ENCODE peak calls at places on chromosomes 4 and X, in seven cellular contexts. P is MM.1S, F is IMR-90, V is left lung, A is endodermal cell, Z is HFF-Myc, K is mucosa of descending colon. R is an unnamed sample.
A peak's percentile ranks its signal among the peaks of the same experiment; 100 is the strongest.

GRCh38 chr4:4856071-4857000 is 3.1 kb upstream of the MSX1 start:
- DNase-seq in P (no peak), F (no peak), V (peak; percentile 68), A (peak; percentile 84), Z (no peak), K (peak; percentile 19), R (no peak)

GRCh38 chrX:40130207-40130606 is 32.4 kb upstream of the BCOR start:
- DNase-seq in P (no peak), F (peak; percentile 70), V (no peak), A (no peak), Z (no peak), K (no peak), R (peak; percentile 69)

GRCh38 chrX:49956313-49956712 is 33.9 kb downstream of the CLCN5 start:
- DNase-seq in P (no peak), F (no peak), V (no peak), A (no peak), Z (no peak), K (no peak), R (no peak)

GRCh38 chr4:8838911-8839431 is 32.7 kb downstream of the HMX1 start:
- DNase-seq in P (no peak), F (no peak), V (peak; percentile 64), A (peak; percentile 64), Z (no peak), K (no peak), R (no peak)

GRCh38 chrX:39752820-39753219 is 344.9 kb downstream of the BCOR start:
- DNase-seq in P (no peak), F (peak; percentile 29), V (no peak), A (no peak), Z (no peak), K (no peak), R (peak; percentile 40)

GRCh38 chr4:124018383-124019317 is 622.1 kb downstream of the SPRY1 start:
- DNase-seq in P (peak; percentile 84), F (peak; percentile 37), V (no peak), A (peak; percentile 42), Z (peak; percentile 78), K (no peak), R (peak; percentile 77)

GRCh38 chr4:15244354-15244753 is 183.5 kb upstream of the C1QTNF7 start:
- DNase-seq in P (no peak), F (peak; percentile 61), V (no peak), A (no peak), Z (no peak), K (no peak), R (peak; percentile 48)

GRCh38 chrX:1480082-1480785 is 27.5 kb upstream of the ASMTL start:
- DNase-seq in P (no peak), F (no peak), V (no peak), A (no peak), Z (no peak), K (no peak), R (no peak)

GRCh38 chr4:170497729-170498128 is 408.0 kb upstream of the AADAT start:
- DNase-seq in P (no peak), F (no peak), V (no peak), A (no peak), Z (no peak), K (no peak), R (no peak)

GRCh38 chr4:141028024-141028529 is 105.2 kb downstream of the RNF150 start:
- DNase-seq in P (no peak), F (peak; percentile 83), V (no peak), A (no peak), Z (peak; percentile 94), K (no peak), R (peak; percentile 47)

GRCh38 chr4:22315643-22316042 is 200.2 kb downstream of the ADGRA3 start:
- DNase-seq in P (no peak), F (peak; percentile 6), V (no peak), A (no peak), Z (no peak), K (no peak), R (no peak)

GRCh38 chrX:69192603-69193002 is 27.4 kb upstream of the PJA1 start:
- DNase-seq in P (no peak), F (no peak), V (no peak), A (no peak), Z (no peak), K (no peak), R (no peak)

GRCh38 chrX:33307954-33308353 is 96.6 kb upstream of the DMD start:
- DNase-seq in P (no peak), F (peak; percentile 41), V (no peak), A (no peak), Z (no peak), K (no peak), R (no peak)

GRCh38 chrX:123833387-123833786 is 26.5 kb upstream of the XIAP start:
- DNase-seq in P (peak; percentile 63), F (peak; percentile 39), V (no peak), A (peak; percentile 84), Z (no peak), K (no peak), R (peak; percentile 53)

GRCh38 chr4:120922390-120923200 is at the start of gene PRDM5:
- DNase-seq in P (peak; percentile 82), F (peak; percentile 40), V (peak; percentile 87), A (peak; percentile 89), Z (no peak), K (peak; percentile 76), R (peak; percentile 65)

GRCh38 chrX:134139090-134139489 is 97.9 kb upstream of the CCDC160 start:
- DNase-seq in P (no peak), F (no peak), V (no peak), A (no peak), Z (no peak), K (no peak), R (no peak)

GRCh38 chrX:31225819-31226218 is 154.0 kb upstream of the FTHL17 start:
- DNase-seq in P (no peak), F (no peak), V (no peak), A (no peak), Z (no peak), K (no peak), R (no peak)

GRCh38 chrX:19679787-19680186 is 164.5 kb upstream of the MAP3K15 start:
- DNase-seq in P (no peak), F (no peak), V (no peak), A (no peak), Z (no peak), K (no peak), R (no peak)

GRCh38 chr4:102541708-102542107 is 40.5 kb downstream of the NFKB1 start:
- DNase-seq in P (no peak), F (no peak), V (no peak), A (peak; percentile 89), Z (no peak), K (peak; percentile 31), R (no peak)

DNA sequence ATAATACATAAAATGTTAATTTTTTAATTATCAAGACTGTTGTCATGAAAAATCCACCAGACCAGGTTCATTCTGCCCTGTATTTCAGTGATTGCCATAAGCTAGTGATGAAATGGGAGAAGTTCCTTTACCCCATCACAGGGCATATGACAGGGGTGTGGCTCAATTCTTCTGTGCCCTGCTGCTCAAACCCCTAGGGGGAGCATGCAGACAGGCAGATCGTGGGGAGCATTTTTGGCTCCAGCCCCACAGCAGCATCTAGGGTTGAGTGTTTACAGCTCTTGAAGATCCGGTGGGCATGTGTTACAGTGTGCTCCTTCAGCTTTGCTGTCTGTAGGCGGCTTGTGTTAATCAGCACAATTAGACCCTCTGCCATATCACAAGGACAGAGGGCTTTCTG is 700.7 kb downstream of the PCDH18 start:
- DNase-seq in P (no peak), F (no peak), V (no peak), A (peak; percentile 58), Z (no peak), K (no peak), R (no peak)
- TF ChIP-seq CTCF in P (peak; percentile 8), F (no peak), V (no peak), A (peak; percentile 56), Z (peak; percentile 8), K (no peak), R (peak; percentile 7)

DNA sequence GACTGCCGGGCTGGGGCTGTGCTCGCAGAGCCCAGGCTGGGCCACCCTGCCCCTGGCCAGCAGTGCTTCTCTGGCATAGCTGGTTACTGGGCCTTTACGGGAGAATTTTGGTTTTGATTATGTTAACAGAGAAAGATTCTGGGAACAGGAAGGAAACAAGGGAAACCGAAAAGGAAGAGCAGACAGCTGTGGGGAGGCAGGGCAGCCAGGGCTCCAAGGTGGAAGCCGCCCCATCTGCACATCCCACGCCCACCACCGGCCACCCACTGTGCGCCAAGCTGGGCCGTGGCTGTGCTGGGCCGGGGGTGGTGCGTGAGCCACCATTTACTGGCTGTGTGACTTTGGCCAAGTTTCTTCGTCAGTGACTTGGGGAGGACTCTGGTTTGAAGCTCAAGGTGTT is 20.1 kb downstream of the SH3BP2 start:
- DNase-seq in P (no peak), F (no peak), V (no peak), A (no peak), Z (no peak), K (no peak), R (peak; percentile 14)
- H3K4me3 ChIP-seq in P (peak overlapping the region; percentile 94), F (no peak overlapping the region), V (peak overlapping the region; percentile 27), A (no peak overlapping the region), Z (peak overlapping the region; percentile 61), K (no peak overlapping the region), R (peak overlapping the region; percentile 40)

DNA sequence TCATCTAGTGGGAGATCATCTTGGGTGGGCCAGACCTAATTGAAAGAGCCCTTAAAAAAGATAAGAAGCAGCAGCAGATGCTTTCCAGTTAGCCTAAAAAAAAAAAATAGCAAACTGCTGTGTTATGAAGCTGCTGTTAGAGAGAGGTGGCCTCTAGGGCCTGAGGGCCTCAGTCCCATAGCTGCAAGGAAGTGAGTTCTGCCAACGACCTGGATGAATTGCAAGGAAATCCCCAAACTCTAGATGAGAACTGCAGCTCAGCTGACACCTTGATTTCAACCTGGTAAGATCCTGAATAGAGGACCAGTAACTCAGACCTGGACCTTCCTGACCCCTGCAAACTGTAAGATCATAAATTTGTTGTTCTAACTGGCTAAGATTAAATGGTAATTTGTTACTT is 275.2 kb downstream of the TENM3 start:
- DNase-seq in P (no peak), F (no peak), V (no peak), A (no peak), Z (no peak), K (no peak), R (no peak)
- TF ChIP-seq CTCF in P (no peak), F (no peak), V (no peak), A (no peak), Z (no peak), K (no peak), R (no peak)

GRCh38 chr4:125316781-125317525 is 2.2 kb downstream of the FAT4 start:
- DNase-seq in P (no peak), F (peak; percentile 35), V (peak; percentile 74), A (peak; percentile 81), Z (no peak), K (peak; percentile 22), R (peak; percentile 37)

GRCh38 chr4:125315571-125316390 is 1.0 kb downstream of the FAT4 start:
- DNase-seq in P (peak; percentile 28), F (peak; percentile 54), V (peak; percentile 85), A (peak; percentile 85), Z (no peak), K (peak; percentile 34), R (peak; percentile 58)

GRCh38 chr4:125314676-125315570 is at the start of gene FAT4:
- DNase-seq in P (peak; percentile 94), F (peak; percentile 97), V (peak; percentile 94), A (peak; percentile 98), Z (peak; percentile 87), K (peak; percentile 79), R (peak; percentile 98)

GRCh38 chr4:125317526-125317880 is 2.7 kb downstream of the FAT4 start:
- DNase-seq in P (peak; percentile 37), F (peak; percentile 54), V (peak; percentile 65), A (peak; percentile 88), Z (no peak), K (peak; percentile 36), R (peak; percentile 43)

DNA sequence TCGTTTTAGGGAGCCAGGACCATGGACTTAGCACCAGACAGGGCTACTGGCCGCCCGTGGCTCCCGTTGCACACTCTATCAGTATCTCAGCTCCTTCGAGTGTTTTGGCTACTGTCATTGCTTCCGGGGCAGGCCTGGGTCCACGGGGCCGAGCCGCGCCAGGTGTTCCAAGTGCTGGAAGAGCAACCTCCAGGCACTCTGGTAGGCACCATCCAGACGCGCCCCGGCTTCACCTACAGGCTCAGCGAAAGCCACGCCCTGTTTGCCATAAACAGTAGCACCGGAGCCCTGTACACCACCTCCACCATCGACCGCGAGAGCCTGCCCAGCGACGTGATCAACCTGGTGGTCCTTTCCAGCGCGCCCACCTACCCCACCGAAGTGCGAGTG is 1.6 kb downstream of the FAT4 start:
- DNase-seq in P (no peak), F (no peak), V (peak; percentile 84), A (peak; percentile 78), Z (no peak), K (peak; percentile 29), R (no peak)
- H3K4me3 ChIP-seq in P (peak overlapping the region; percentile 92), F (peak overlapping the region; percentile 57), V (peak overlapping the region; percentile 75), A (peak overlapping the region; percentile 88), Z (peak overlapping the region; percentile 94), K (peak overlapping the region; percentile 9), R (peak overlapping the region; percentile 96)

R was measured in fibroblast of villous mesenchyme.